ENCODE peak calls at places on chromosome 17, in four cellular contexts. P is thoracic aorta, K is fibroblast of mammary gland, B is keratinocyte. Y is an unnamed sample.

GRCh38 chr17:20993863-20994778 is 48.7 kb downstream of the USP22 start:
- DNase-seq in P (no peak), K (no peak), B (no peak), Y (peak)

GRCh38 chr17:64448665-64449512 is at the start of gene MILR1:
- DNase-seq in B (no peak), P (no peak), K (peak), Y (no peak)

GRCh38 chr17:57327176-57327970 is 71.0 kb downstream of the MSI2 start:
- DNase-seq in K (no peak), B (no peak), P (no peak), Y (no peak)

GRCh38 chr17:69762766-69763165 is 312.3 kb upstream of the KCNJ16 start:
- DNase-seq in K (no peak), B (no peak), P (no peak), Y (no peak)

GRCh38 chr17:38906429-38907172 is 18.8 kb upstream of the LASP1NB start:
- DNase-seq in P (no peak), K (peak), B (no peak), Y (no peak)

GRCh38 chr17:74898376-74898946 is 5.0 kb upstream of the FADS6 start:
- DNase-seq in K (no peak), P (no peak), B (no peak), Y (no peak)

GRCh38 chr17:1966274-1967086 is 58.7 kb downstream of the RTN4RL1 start:
- DNase-seq in B (no peak), K (no peak), P (no peak), Y (no peak)

GRCh38 chr17:77375526-77375916 is 234.8 kb downstream of the SEC14L1 start:
- DNase-seq in P (no peak), K (no peak), B (no peak), Y (no peak)

GRCh38 chr17:71251936-71252335 is 868.9 kb upstream of the SOX9 start:
- DNase-seq in B (no peak), K (peak), P (no peak), Y (no peak)

GRCh38 chr17:82217530-82218204 is 5.0 kb upstream of the CCDC57 start:
- DNase-seq in K (peak), P (no peak), B (no peak), Y (no peak)

GRCh38 chr17:47864791-47865216 is 13.8 kb upstream of the SP6 start:
- DNase-seq in B (no peak), K (no peak), P (no peak), Y (no peak)

GRCh38 chr17:27793168-27793905 is 7.0 kb downstream of the NOS2 start:
- DNase-seq in K (peak), B (no peak), P (no peak), Y (no peak)

GRCh38 chr17:76710863-76711611 is at the start of gene MXRA7:
- DNase-seq in B (no peak), K (peak), P (no peak), Y (peak)

GRCh38 chr17:82055965-82056728 is 4.4 kb downstream of the GPS1 start:
- DNase-seq in B (no peak), P (no peak), K (no peak), Y (no peak)

GRCh38 chr17:77323413-77324171 is 182.8 kb downstream of the SEC14L1 start:
- DNase-seq in B (no peak), K (peak), P (no peak), Y (peak)

GRCh38 chr17:70184770-70185169 is 15.4 kb downstream of the KCNJ2 start:
- DNase-seq in B (no peak), P (no peak), K (peak), Y (no peak)

GRCh38 chr17:43645450-43645764 is 16.3 kb downstream of the MEOX1 start:
- DNase-seq in K (no peak), P (no peak), B (no peak), Y (no peak)

GRCh38 chr17:77456271-77456950 is 315.6 kb downstream of the SEC14L1 start:
- DNase-seq in P (no peak), K (no peak), B (no peak), Y (no peak)

GRCh38 chr17:2179615-2180295 is 123.8 kb downstream of the SMG6 start:
- DNase-seq in B (no peak), K (peak), P (peak), Y (peak)

DNA sequence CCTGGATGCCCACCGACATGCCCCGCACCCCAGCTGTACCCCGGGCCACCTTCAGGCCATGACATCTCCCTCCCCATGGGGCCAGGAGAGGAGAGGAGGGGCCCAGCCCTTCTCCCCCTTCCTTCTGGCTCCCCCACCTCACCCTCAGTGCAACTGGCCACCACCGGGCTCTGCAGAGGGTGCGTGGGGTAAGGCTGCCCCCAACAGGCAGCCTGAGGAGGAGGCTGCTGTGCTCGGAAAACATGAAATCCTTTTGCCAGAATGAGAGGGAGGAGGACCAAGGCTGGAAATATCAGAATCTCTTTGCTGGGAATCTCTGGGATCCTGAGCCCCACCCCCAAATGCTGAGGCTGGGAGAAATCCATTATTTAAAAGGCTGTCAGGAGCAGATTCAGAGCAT is 68.4 kb downstream of the CCT6B start:
- DNase-seq in P (no peak), B (no peak), K (no peak), Y (no peak)
- TF ChIP-seq CTCF in P (no peak), B (peak), K (peak), Y (no peak)

DNA sequence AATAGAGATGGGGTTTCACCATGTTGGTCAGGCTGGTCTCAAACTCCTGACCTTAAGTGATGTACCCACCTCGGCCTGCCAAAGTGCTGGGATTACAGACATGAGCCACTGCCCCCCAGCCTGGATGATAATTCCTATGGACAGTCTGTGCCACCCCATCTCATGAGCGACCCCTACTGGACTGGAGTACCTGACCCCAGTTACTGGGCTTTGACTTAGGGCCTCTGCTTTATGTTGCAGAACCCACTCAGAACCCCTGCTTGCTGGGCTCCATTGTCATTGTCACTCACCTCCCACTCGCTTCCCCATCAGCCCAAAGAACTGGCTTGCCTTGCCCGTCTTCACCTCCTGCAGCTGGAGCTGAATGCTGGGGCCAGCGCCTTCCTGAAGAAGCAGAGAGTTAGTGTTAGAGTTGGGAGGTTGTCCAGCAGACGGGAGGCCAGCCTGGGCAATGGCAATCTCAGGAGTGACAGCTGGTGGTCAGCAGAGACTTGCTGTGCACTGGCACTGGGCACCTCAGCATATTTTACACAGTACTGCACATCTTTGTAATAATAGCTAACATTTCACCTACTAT is 4.0 kb downstream of the TAC4 start:
- DNase-seq in B (no peak), P (no peak), K (peak), Y (no peak)
- TF ChIP-seq CTCF in B (peak), P (no peak), K (peak), Y (no peak)

DNA sequence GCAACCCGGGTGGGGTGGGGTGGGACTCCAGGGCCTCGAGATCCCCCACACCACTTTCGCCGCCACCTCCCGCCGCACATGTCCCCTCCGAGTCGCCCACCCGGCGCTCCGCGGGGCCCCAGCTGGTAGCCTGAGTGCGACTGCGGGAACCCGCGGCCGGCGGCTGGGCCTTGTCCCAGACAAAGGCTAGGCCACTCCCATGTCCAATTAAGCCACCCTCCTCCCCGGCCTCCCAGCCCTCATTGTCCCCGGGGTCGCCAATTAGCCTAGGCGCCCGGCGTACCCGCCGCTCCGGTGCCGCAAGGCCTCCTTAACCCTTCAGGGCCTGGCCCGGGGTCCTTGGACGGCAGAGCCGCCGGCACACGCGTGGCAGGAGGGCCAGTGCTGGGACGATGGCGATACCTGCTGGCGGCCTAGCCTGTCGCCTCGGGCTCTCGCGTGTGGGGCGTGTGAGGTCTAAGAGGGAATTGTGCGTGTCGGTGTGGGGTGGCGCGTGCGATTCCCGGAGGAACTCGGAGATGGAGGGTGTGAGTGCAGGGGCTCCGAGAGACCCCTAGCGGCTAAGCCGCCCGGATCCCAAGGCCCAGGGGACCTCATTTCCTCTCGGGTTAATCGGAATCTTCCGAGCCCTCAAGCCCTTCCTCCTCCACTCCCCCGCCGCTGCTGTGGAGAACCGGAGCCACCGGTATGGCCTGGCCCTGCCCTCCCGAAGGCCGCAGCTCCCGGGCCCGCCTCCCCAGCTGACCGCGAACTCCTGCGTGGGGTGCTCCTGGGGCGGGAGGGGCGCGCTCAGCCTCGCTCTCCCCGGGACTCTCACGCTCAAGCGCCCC is 11.7 kb downstream of the TBX2 start:
- DNase-seq in B (no peak), P (no peak), K (peak), Y (peak)
- TF ChIP-seq CTCF in B (peak), P (no peak), K (peak), Y (no peak)

GRCh38 chr17:80415626-80416042 is 667 bp downstream of the ENDOV start:
- DNase-seq in K (no peak), B (no peak), P (no peak), Y (no peak)

GRCh38 chr17:80413771-80414507 is 1.0 kb upstream of the ENDOV start:
- DNase-seq in P (no peak), K (no peak), B (no peak), Y (no peak)

GRCh38 chr17:80414803-80415625 is at the start of gene ENDOV:
- DNase-seq in K (peak), P (peak), B (no peak), Y (peak)

GRCh38 chr17:80416260-80416939 is 1.4 kb downstream of the ENDOV start:
- DNase-seq in K (no peak), B (no peak), P (no peak), Y (no peak)

GRCh38 chr17:80414508-80414802 is 512 bp upstream of the ENDOV start:
- DNase-seq in P (no peak), K (no peak), B (no peak), Y (no peak)
- TF ChIP-seq CTCF in P (no peak), K (no peak), B (no peak), Y (no peak)

DNA sequence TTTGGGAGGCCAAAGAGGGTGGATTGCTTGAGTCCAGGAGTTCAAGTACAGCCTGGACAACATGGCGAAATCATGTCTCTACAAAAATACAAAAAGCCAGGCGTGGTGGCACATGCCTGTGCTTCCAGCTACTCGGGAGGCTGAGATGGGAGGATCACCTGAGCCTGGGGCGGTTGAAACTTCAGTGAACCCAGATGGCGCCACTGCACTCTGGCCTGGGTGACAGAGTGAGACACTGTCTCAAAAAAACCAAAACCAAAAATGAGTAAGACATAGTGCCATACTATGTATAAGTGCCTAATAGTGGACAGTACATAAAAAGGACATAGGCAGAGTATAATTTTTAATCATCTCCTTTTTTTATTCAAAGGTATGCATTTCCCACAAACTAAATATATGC is 4.0 kb downstream of the CTC1 start:
- DNase-seq in K (no peak), P (no peak), B (no peak), Y (no peak)
- TF ChIP-seq CTCF in K (no peak), P (no peak), B (no peak), Y (no peak)

GRCh38 chr17:42609182-42609813 is at the start of the genes RETREG3 and TUBG1:
- DNase-seq in P (peak), K (peak), B (peak), Y (peak)
- TF ChIP-seq CTCF in P (peak), K (peak), B (no peak), Y (no peak)

GRCh38 chr17:62600805-62601204 is 26.7 kb upstream of the MRC2 start:
- DNase-seq in P (no peak), K (no peak), B (no peak), Y (no peak)

GRCh38 chr17:62605588-62605987 is 21.9 kb upstream of the MRC2 start:
- DNase-seq in P (no peak), K (no peak), B (no peak), Y (no peak)

GRCh38 chr17:62597920-62598319 is 29.6 kb upstream of the MRC2 start:
- DNase-seq in B (no peak), P (no peak), K (peak), Y (no peak)

GRCh38 chr17:62599964-62600657 is 27.4 kb upstream of the MRC2 start:
- DNase-seq in P (no peak), K (no peak), B (no peak), Y (no peak)

DNA sequence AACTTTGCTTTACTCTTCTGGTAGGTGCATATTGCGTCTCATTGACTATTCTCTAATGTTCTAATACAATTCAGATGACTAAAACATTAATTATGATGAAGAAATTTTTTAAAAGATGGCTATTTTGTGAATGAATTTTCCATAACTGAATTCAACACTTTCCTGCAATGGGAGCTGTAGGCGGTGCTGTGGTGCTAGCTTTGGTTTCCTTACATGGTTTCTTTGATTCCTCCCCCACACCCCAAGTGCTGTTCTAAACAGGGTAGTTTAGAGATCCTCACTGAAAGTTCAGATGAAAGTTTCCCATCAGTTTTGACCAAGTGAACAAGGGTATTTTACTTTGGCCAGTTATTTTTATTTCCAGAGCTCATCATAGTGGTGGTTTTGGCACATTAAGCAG is 26.0 kb upstream of the MRC2 start:
- DNase-seq in B (no peak), P (no peak), K (peak), Y (no peak)
- TF ChIP-seq CTCF in B (no peak), P (no peak), K (peak), Y (no peak)

DNA sequence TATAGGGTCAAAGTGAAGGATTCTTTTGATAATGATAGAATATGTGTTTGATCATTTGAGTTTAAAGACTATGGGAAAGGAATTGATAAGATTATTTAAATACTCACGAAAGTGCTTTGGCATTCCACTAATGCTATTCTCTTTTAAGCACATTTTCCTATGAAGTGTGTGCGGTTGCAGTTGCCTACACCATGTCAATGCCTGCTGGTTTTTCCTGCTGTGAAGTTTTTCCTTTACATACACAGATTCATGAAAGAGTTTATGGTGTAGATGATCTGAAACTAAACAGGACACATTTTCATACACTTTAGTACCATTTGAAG is 78.7 kb downstream of the VMP1 start:
- DNase-seq in K (no peak), P (no peak), B (no peak), Y (no peak)
- TF ChIP-seq CTCF in K (no peak), P (no peak), B (no peak), Y (no peak)

DNA sequence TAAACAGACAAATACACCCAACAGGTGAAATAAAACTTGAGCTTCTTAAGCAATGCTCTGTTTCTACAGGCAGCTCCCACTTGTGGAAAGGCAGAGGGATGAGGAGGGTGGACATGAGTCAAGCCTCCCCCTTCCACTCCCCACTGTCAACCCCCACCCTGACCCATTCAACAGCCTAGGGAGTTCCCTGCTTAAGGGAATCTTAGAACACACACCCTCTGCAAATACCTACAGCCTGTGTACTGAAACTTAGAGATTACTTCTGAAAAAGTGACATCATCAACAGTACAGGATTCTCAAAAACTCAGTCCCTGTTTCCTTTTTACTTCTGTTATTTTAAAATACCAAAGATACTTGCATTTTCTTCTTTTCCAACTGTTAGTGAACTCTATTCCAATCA is 345.4 kb downstream of the SOX9 start:
- DNase-seq in K (peak), B (peak), P (no peak), Y (no peak)
- TF ChIP-seq CTCF in K (no peak), B (no peak), P (no peak), Y (no peak)

GRCh38 chr17:81034779-81035388 is at the start of gene BAIAP2:
- DNase-seq in K (peak), B (no peak), P (peak), Y (peak)
- TF ChIP-seq CTCF in K (no peak), B (no peak), P (no peak), Y (no peak)